ENCODE peak calls at places on chromosome 17, in ten cellular contexts. B, P, Q, W, U, I, S, T, L and M are unnamed samples.

GRCh38 chr17:17866425-17866824 is 29.6 kb upstream of the SREBF1 start:
- DNase-seq in S (no peak), U (no peak), T (no peak), P (no peak), L (no peak), I (no peak), Q (no peak), B (no peak), W (no peak), M (no peak)

GRCh38 chr17:83124871-83125514 is 45.6 kb downstream of the METRNL start:
- DNase-seq in Q (peak; percentile 25), L (no peak), I (no peak), B (no peak), P (peak; percentile 65), W (no peak), U (no peak), T (no peak), S (no peak), M (no peak)

GRCh38 chr17:17070931-17071330 is 28.7 kb downstream of the MPRIP start:
- DNase-seq in Q (no peak), W (no peak), P (no peak), U (no peak), T (no peak), S (no peak), I (no peak), L (no peak), B (no peak), M (no peak)

GRCh38 chr17:76659928-76660614 is 16.5 kb upstream of the ST6GALNAC1 start:
- DNase-seq in P (no peak), Q (peak; percentile 27), B (no peak), U (no peak), W (no peak), T (no peak), I (no peak), L (no peak), S (no peak), M (peak; percentile 60)

GRCh38 chr17:78180083-78180482 is 6.8 kb downstream of the TK1 start:
- DNase-seq in B (no peak), S (no peak), W (no peak), L (no peak), U (no peak), P (no peak), I (no peak), T (no peak), Q (no peak), M (no peak)

GRCh38 chr17:40557531-40558299 is 7.6 kb downstream of the CCR7 start:
- DNase-seq in P (peak; percentile 52), Q (no peak), T (no peak), W (no peak), B (no peak), L (no peak), S (peak; percentile 20), U (peak; percentile 9), I (no peak), M (no peak)

GRCh38 chr17:4706121-4706520 is 2.2 kb upstream of the PELP1 start:
- DNase-seq in W (no peak), L (no peak), Q (no peak), T (no peak), I (no peak), U (no peak), S (no peak), P (no peak), B (no peak), M (no peak)

GRCh38 chr17:52710363-52710901 is 551.9 kb upstream of the CA10 start:
- DNase-seq in W (no peak), P (no peak), T (no peak), U (no peak), B (no peak), L (no peak), I (no peak), Q (no peak), S (no peak), M (no peak)

GRCh38 chr17:50565559-50566350 is 5.2 kb downstream of the CACNA1G start:
- DNase-seq in P (no peak), I (no peak), T (no peak), S (no peak), U (no peak), W (no peak), Q (no peak), B (no peak), L (no peak), M (no peak)

GRCh38 chr17:61040666-61041065 is 359.0 kb upstream of the TBX2 start:
- DNase-seq in W (no peak), U (no peak), L (no peak), Q (no peak), S (no peak), T (no peak), I (no peak), P (no peak), B (no peak), M (no peak)

GRCh38 chr17:13534946-13535345 is 66.8 kb downstream of the HS3ST3A1 start:
- DNase-seq in P (no peak), U (no peak), I (no peak), T (no peak), S (no peak), B (no peak), W (no peak), L (no peak), Q (no peak), M (no peak)

GRCh38 chr17:29114141-29114540 is 66.1 kb downstream of the MYO18A start:
- DNase-seq in P (no peak), T (no peak), B (no peak), S (no peak), L (no peak), W (no peak), U (no peak), I (no peak), Q (no peak), M (no peak)

GRCh38 chr17:63445571-63446217 is 412 bp downstream of the CYB561 start:
- DNase-seq in Q (peak; percentile 75), I (no peak), U (no peak), T (no peak), P (no peak), B (peak; percentile 60), L (no peak), W (peak; percentile 96), S (peak; percentile 20), M (no peak)

GRCh38 chr17:64200080-64201042 is 62.7 kb downstream of the TEX2 start:
- DNase-seq in Q (no peak), T (no peak), W (no peak), I (no peak), B (no peak), L (no peak), U (peak; percentile 42), S (peak; percentile 40), P (no peak), M (no peak)

GRCh38 chr17:62688398-62689140 is 61.1 kb downstream of the MRC2 start:
- DNase-seq in I (no peak), T (no peak), U (no peak), Q (no peak), L (no peak), P (no peak), S (no peak), W (no peak), B (no peak), M (no peak)

GRCh38 chr17:70780031-70780430 is 610.7 kb downstream of the KCNJ2 start:
- DNase-seq in P (no peak), W (no peak), I (no peak), B (no peak), Q (no peak), U (no peak), L (no peak), S (no peak), T (no peak), M (no peak)

GRCh38 chr17:77498056-77498785 is 357.5 kb downstream of the SEC14L1 start:
- DNase-seq in Q (no peak), I (no peak), T (no peak), S (peak; percentile 3), B (no peak), U (no peak), P (peak; percentile 54), W (no peak), L (no peak), M (no peak)

GRCh38 chr17:8925141-8925540 is 40.4 kb downstream of the PIK3R5 start:
- DNase-seq in Q (no peak), I (no peak), W (no peak), U (no peak), S (no peak), B (no peak), L (no peak), P (no peak), T (no peak), M (no peak)

GRCh38 chr17:66943484-66943883 is 21.0 kb upstream of the CACNG4 start:
- DNase-seq in Q (no peak), W (no peak), T (no peak), L (no peak), B (no peak), U (no peak), S (no peak), P (no peak), I (no peak), M (no peak)